ENCODE peak calls at places on chromosomes 12 and 14, in five cellular contexts. R is IMR-90, B is transverse colon, T is A549, L is testis. J is an unnamed sample.

GRCh38 chr12:31732926-31733548 is 4.2 kb upstream of the AMN1 start:
- DNase-seq in B (no peak), L (no peak), T (peak), R (peak), J (no peak)

GRCh38 chr14:58637391-58638230 is at the start of gene DACT1:
- DNase-seq in T (peak), L (peak), B (peak), R (peak), J (peak)

GRCh38 chr14:63677891-63678379 is 36.3 kb upstream of the WDR89 start:
- DNase-seq in T (peak), L (no peak), B (peak), R (peak), J (peak)

GRCh38 chr14:76968621-76969063 is 59.9 kb downstream of the IRF2BPL start:
- DNase-seq in B (no peak), T (no peak), L (no peak), R (no peak), J (no peak)

GRCh38 chr14:23316300-23316699 is 5.0 kb upstream of the PABPN1 start:
- DNase-seq in T (no peak), R (peak), L (no peak), B (no peak), J (no peak)

GRCh38 chr12:47712171-47712570 is 6.3 kb upstream of the RPAP3 start:
- DNase-seq in T (no peak), B (no peak), L (no peak), R (no peak), J (no peak)

GRCh38 chr14:73462815-73463214 is 4.5 kb upstream of the NUMB start:
- DNase-seq in L (no peak), T (no peak), R (no peak), B (no peak), J (peak)

GRCh38 chr12:93852067-93852466 is 174.9 kb downstream of the CRADD start:
- DNase-seq in L (no peak), T (no peak), R (no peak), B (no peak), J (no peak)

GRCh38 chr14:68208218-68208617 is 388.6 kb downstream of the RAD51B start:
- DNase-seq in L (no peak), T (no peak), B (no peak), R (no peak), J (no peak)

GRCh38 chr12:51621155-51621922 is 30.3 kb downstream of the SCN8A start:
- DNase-seq in L (no peak), B (no peak), T (no peak), R (peak), J (no peak)

GRCh38 chr14:95895720-95896119 is 19.1 kb downstream of the TUNAR start:
- DNase-seq in L (no peak), R (no peak), B (no peak), T (peak), J (peak)

GRCh38 chr14:58072288-58073071 is 79.5 kb downstream of the ARMH4 start:
- DNase-seq in L (peak), R (peak), B (peak), T (peak), J (peak)

GRCh38 chr12:54658306-54659264 is 10.4 kb upstream of the DCD start:
- DNase-seq in T (peak), L (peak), R (peak), B (peak), J (peak)

GRCh38 chr12:88658009-88658408 is 77.7 kb upstream of the KITLG start:
- DNase-seq in R (no peak), B (no peak), L (no peak), T (no peak), J (no peak)

GRCh38 chr12:7129647-7130536 is at the start of gene CLSTN3:
- DNase-seq in B (peak), R (peak), L (peak), T (no peak), J (peak)
- TF ChIP-seq POLR2A in B (no peak), R (no peak), L (no peak), T (no peak), J (no peak)

GRCh38 chr12:121578230-121579189 is 2.3 kb downstream of the KDM2B start:
- DNase-seq in T (no peak), B (peak), L (no peak), R (peak), J (peak)

GRCh38 chr12:121577443-121578180 is 3.2 kb downstream of the KDM2B start:
- DNase-seq in T (no peak), B (no peak), R (no peak), L (peak), J (no peak)

GRCh38 chr12:121580959-121581680 is at the start of gene KDM2B:
- DNase-seq in B (peak), T (no peak), R (peak), L (peak), J (peak)

GRCh38 chr12:121579981-121580868 is 598 bp downstream of the KDM2B start:
- DNase-seq in R (peak), B (peak), L (peak), T (peak), J (peak)

GRCh38 chr12:121579190-121579791 is 1.5 kb downstream of the KDM2B start:
- DNase-seq in L (peak), R (no peak), T (no peak), B (peak), J (peak)
- TF ChIP-seq POLR2A in L (no peak), R (no peak), T (peak), B (no peak), J (no peak)

DNA sequence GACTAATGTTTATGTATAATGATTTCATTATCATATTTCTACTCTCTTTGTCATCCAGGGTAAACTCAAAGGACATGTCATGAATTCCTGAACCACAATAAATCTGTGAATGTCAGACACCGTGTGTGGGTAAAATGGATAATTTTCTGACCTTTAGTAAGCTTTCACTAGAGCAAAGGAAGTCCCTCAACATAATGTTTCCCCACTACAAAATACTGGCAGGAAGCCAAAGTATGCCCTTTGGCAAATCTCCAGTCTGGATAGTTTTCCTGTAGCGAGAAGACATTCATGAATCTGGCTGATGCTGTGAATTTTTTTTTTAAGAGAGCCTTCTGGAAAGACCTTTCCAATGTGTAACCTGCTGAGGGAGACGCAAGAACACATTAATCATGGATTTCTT is 389.6 kb upstream of the DDHD1 start:
- DNase-seq in T (peak), R (peak), B (no peak), L (peak), J (no peak)
- TF ChIP-seq POLR2A in T (no peak), R (no peak), B (no peak), L (no peak), J (no peak)

DNA sequence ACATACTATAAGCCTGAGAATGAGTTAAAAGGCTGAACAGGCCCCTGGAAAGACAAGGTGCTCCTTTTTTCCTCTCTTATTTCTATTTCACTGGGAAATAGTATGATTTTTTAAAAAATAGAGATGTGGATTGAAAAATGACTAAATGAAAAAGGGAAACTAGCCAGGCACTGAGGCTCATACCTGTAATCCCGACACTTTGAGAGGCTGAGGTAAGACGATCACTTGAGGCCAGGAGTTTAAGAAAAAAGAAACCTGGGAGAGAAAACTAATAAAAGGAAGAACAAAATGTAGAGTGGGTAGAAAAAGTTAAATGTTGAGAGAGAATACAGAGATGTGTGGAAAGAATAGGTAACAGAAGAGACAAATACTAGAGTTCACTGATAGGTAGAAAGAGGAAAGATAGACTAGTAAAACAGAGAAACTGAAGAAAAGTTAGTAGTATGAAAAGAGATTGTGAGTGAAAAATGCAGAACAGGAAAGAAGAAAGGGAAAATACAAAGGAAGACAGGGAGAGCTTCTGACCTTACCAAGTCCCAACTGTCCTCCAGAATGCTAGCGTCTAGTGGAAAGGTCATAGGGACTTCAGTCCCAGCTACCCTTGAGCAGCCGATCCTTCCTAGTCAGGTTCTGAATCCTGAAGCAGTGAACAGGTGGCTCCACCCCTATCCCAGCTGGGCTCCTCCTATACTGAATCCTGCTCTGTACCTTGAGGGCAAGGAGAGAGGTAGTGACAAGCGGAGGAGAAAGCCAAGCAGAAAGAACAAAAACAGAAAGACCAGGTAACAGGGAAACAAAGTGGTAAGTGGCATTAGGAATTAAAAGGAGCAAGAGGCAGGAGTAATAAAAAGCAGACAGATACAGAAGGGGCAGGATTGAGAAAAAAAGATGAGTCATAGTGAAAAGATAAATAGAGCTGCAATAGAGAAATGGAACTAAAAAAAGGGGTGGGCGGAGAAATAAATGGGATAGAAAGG is 7.3 kb downstream of the TMEM116 start:
- DNase-seq in B (peak), T (peak), L (no peak), R (peak), J (peak)
- TF ChIP-seq POLR2A in B (peak), T (no peak), L (no peak), R (no peak), J (no peak)

DNA sequence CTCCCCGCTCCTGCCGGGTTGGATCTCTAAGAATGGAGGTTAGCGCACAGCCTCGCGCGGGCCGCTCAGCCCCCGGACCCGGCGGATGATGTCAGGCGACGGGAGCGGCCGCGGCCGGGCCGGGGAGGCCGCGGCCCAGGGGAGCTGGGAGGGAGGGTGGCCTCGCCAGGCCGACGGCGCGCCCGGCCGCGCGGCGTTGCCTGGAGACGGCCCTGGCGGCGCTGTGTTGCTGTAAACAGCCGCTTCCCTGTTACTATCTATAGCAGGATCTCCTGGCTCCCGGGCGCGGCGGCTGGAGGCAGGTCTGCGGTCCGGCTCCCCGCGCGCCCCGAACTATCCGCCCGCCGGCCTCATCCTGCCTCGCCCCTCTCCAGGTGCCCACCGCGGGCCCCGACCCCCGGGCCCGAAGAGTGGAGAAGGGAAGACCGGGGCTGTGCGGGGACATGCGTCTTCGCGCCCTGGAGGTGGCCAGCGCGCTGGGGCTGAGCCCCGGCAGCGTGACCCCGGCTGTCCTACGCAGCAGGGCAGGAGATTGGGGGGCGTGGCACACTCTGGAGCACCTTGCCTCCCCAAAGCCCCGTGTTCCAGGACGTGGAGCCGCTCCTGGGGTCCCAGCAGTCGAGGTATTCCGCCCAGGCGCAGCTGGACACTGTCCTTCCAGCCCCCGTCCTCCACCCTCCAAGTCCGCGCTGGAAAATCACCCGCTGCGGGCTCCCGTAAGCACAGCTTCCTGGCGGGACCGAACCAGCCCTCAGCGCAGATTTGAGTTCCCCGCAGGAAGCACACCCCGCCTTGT is 1.4 kb upstream of the FOS start:
- DNase-seq in B (peak), T (peak), L (peak), R (peak), J (peak)
- TF ChIP-seq POLR2A in B (peak), T (no peak), L (no peak), R (peak), J (peak)

DNA sequence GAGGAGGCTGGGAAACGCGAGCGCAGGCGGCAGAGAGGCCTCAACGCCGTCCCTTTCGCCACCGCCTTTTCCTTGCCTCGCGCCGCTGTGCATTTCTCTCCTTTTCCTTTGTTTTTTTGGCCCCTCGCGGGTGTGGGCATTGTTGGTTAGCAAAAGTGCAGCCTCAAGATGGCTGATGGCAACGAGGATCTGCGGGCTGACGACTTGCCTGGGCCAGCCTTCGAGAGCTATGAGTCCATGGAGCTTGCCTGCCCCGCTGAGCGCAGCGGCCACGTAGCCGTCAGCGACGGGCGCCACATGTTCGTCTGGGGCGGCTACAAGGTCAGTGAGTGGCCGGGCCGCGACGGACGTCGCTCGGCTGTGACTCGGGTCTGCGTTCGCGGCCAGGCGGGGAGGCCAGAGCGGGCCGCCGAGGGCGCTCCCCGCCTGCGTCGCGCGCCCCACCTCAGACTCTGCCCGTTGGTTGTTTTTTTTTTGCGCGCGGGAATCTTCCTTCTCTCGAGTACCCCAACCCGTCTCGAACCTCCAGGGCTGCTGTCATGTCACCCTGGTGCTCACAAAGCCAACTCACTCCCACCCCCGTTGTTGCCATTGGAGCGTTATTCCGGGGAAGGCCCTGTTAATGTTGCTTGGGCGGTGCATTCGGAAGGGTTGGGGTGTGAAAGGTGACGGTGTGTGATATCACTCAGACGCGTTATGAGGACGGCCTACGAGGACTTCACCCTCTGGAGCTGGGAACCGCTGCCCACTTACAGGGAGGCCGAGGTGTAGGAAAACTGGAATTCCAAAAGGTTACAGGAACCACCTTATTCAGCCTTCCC is 558 bp downstream of the KLHDC2 start:
- DNase-seq in R (peak), L (peak), T (peak), B (peak), J (peak)
- TF ChIP-seq POLR2A in R (no peak), L (no peak), T (peak), B (peak), J (peak)

GRCh38 chr12:10212623-10213131 is at the start of gene GABARAPL1:
- DNase-seq in L (peak), R (peak), B (peak), T (peak), J (peak)
- TF ChIP-seq POLR2A in L (peak), R (peak), B (peak), T (no peak), J (peak)